ENCODE peak calls at places on chromosomes 3 and 15, in ten cellular contexts. V is CD8-positive, alpha-beta T cell; Z is left ventricle myocardium inferior; K is choroid plexus epithelial cell; W is HCT116; G is fibroblast of mammary gland; N is progenitor cell of endocrine pancreas; U is osteocyte; J is A549; R is foreskin keratinocyte. E is an unnamed sample.

GRCh38 chr15:77004189-77004588 is 9.3 kb downstream of the PSTPIP1 start:
- DNase-seq in U (no peak), G (no peak), R (no peak), J (no peak), K (no peak), Z (peak), W (no peak), V (no peak), N (no peak), E (no peak)

GRCh38 chr3:27585429-27585828 is 101.2 kb upstream of the SLC4A7 start:
- DNase-seq in N (no peak), R (peak), V (no peak), J (no peak), G (no peak), W (no peak), K (no peak), Z (no peak), U (no peak), E (no peak)

GRCh38 chr3:168266335-168266734 is 170.6 kb upstream of the GOLIM4 start:
- DNase-seq in R (no peak), U (no peak), Z (no peak), V (no peak), W (no peak), K (no peak), N (no peak), J (no peak), G (no peak), E (no peak)

GRCh38 chr3:7585052-7585451 is 724.1 kb downstream of the GRM7 start:
- DNase-seq in W (no peak), V (no peak), Z (no peak), J (no peak), N (no peak), G (no peak), K (no peak), U (no peak), R (no peak), E (no peak)

GRCh38 chr15:80773122-80773551 is 6.0 kb upstream of the CEMIP start:
- DNase-seq in U (no peak), W (no peak), R (no peak), Z (no peak), G (peak), N (no peak), J (no peak), V (no peak), K (peak), E (no peak)

GRCh38 chr3:21094686-21095085 is 656.3 kb downstream of the ZNF385D start:
- DNase-seq in N (no peak), G (no peak), V (no peak), J (no peak), W (no peak), Z (no peak), U (no peak), K (no peak), R (no peak), E (no peak)

GRCh38 chr15:92580021-92580420 is 75.6 kb downstream of the FAM174B start:
- DNase-seq in K (no peak), V (no peak), J (no peak), N (no peak), W (no peak), R (no peak), Z (no peak), G (no peak), U (no peak), E (no peak)

GRCh38 chr15:96070636-96071035 is 259.9 kb upstream of the NR2F2 start:
- DNase-seq in R (no peak), J (peak), K (peak), G (no peak), W (no peak), V (no peak), U (no peak), Z (no peak), N (no peak), E (no peak)

GRCh38 chr3:45819543-45819942 is 22.4 kb downstream of the LZTFL1 start:
- DNase-seq in K (peak), Z (no peak), J (no peak), W (no peak), G (peak), N (no peak), U (no peak), V (no peak), R (no peak), E (no peak)

GRCh38 chr3:127485396-127486170 is 105.0 kb downstream of the TPRA1 start:
- DNase-seq in Z (no peak), U (peak), G (no peak), V (no peak), W (no peak), J (no peak), R (no peak), N (peak), K (no peak), E (no peak)

GRCh38 chr15:74305687-74306086 is 61.8 kb downstream of the CYP11A1 start:
- DNase-seq in K (no peak), V (no peak), R (no peak), Z (no peak), W (no peak), N (no peak), U (no peak), J (no peak), G (no peak), E (no peak)

GRCh38 chr15:39266882-39267281 is 314.0 kb upstream of the THBS1 start:
- DNase-seq in R (no peak), V (no peak), Z (no peak), N (no peak), K (no peak), J (no peak), U (no peak), G (no peak), W (no peak), E (no peak)

GRCh38 chr3:76679510-76679909 is 360.4 kb upstream of the ROBO2 start:
- DNase-seq in Z (no peak), N (no peak), K (peak), W (no peak), G (no peak), U (no peak), J (no peak), V (no peak), R (no peak), E (no peak)

GRCh38 chr3:164380156-164380555 is 698.1 kb downstream of the SI start:
- DNase-seq in K (no peak), R (no peak), W (no peak), G (no peak), Z (no peak), N (no peak), U (no peak), J (no peak), V (no peak), E (no peak)

GRCh38 chr3:186514296-186515002 is 29.7 kb downstream of the CRYGS start:
- DNase-seq in U (no peak), G (no peak), R (peak), W (peak), Z (no peak), V (no peak), J (peak), N (no peak), K (peak), E (no peak)

GRCh38 chr15:30791239-30791638 is 112.5 kb upstream of the FAN1 start:
- DNase-seq in R (no peak), Z (no peak), W (no peak), G (peak), N (no peak), V (no peak), U (no peak), K (no peak), J (peak), E (no peak)

GRCh38 chr15:41013698-41014414 is 60.6 kb downstream of the CHAC1 start:
- DNase-seq in Z (no peak), R (no peak), U (no peak), W (no peak), N (no peak), K (peak), G (peak), J (no peak), V (no peak), E (no peak)

GRCh38 chr3:101939391-101939790 is 90.1 kb downstream of the NFKBIZ start:
- DNase-seq in K (peak), W (no peak), Z (no peak), V (no peak), J (no peak), N (no peak), R (no peak), G (no peak), U (no peak), E (no peak)

GRCh38 chr15:52115598-52116427 is 3.2 kb upstream of the BCL2L10 start:
- DNase-seq in J (no peak), R (no peak), U (no peak), V (no peak), N (no peak), W (no peak), G (no peak), Z (no peak), K (no peak), E (no peak)

GRCh38 chr3:107855710-107856109 is 235.1 kb downstream of the CD47 start:
- DNase-seq in Z (no peak), G (peak), U (no peak), W (peak), K (peak), J (peak), R (peak), N (no peak), V (no peak), E (no peak)

GRCh38 chr3:21486381-21486935 is 264.6 kb downstream of the ZNF385D start:
- DNase-seq in V (no peak), R (no peak), G (peak), W (no peak), U (no peak), Z (no peak), J (no peak), K (no peak), N (no peak), E (no peak)

GRCh38 chr3:110530902-110531301 is 540.7 kb upstream of the NECTIN3 start:
- DNase-seq in N (no peak), K (peak), W (no peak), J (no peak), R (no peak), V (no peak), Z (no peak), G (no peak), U (no peak), E (no peak)

GRCh38 chr3:133401374-133402135 is 1.7 kb downstream of the BFSP2 start:
- DNase-seq in U (no peak), K (peak), V (no peak), R (no peak), W (no peak), J (no peak), N (no peak), G (peak), Z (peak), E (no peak)

GRCh38 chr3:55735976-55736375 is 248.9 kb upstream of the WNT5A start:
- DNase-seq in W (no peak), J (no peak), G (peak), U (no peak), K (no peak), R (no peak), V (no peak), Z (no peak), N (no peak), E (no peak)

GRCh38 chr3:166785851-166786250 is 594.2 kb downstream of the ZBBX start:
- DNase-seq in U (no peak), V (no peak), N (no peak), R (peak), K (peak), G (no peak), W (no peak), J (no peak), Z (no peak), E (no peak)

GRCh38 chr3:132071043-132071442 is 36.2 kb upstream of the CPNE4 start:
- DNase-seq in V (no peak), J (no peak), N (no peak), Z (no peak), K (peak), U (no peak), G (no peak), W (no peak), R (no peak), E (no peak)

GRCh38 chr15:93759626-93760025 is 471.7 kb upstream of the MCTP2 start:
- DNase-seq in G (no peak), U (no peak), K (no peak), J (no peak), R (peak), N (no peak), W (no peak), Z (no peak), V (no peak), E (no peak)

GRCh38 chr3:188298585-188298984 is 144.6 kb downstream of the LPP start:
- DNase-seq in G (no peak), V (no peak), U (no peak), Z (no peak), W (no peak), J (no peak), R (no peak), K (no peak), N (no peak), E (no peak)

GRCh38 chr15:57340673-57341259 is 35.5 kb upstream of the CGNL1 start:
- DNase-seq in G (peak), W (peak), J (peak), V (peak), Z (no peak), R (peak), N (peak), U (no peak), K (peak), E (peak)

GRCh38 chr3:42705039-42705767 is 2.6 kb upstream of the HHATL start:
- DNase-seq in U (peak), W (no peak), R (no peak), G (no peak), N (peak), K (no peak), V (no peak), J (no peak), Z (no peak), E (no peak)

GRCh38 chr3:61530355-61530754 is 31.0 kb upstream of the PTPRG start:
- DNase-seq in J (peak), R (peak), W (peak), G (peak), N (no peak), Z (no peak), K (peak), U (no peak), V (no peak), E (no peak)

GRCh38 chr3:194738254-194739093 is 52.8 kb downstream of the FAM43A start:
- DNase-seq in K (no peak), U (no peak), J (no peak), V (no peak), R (no peak), W (peak), N (no peak), Z (peak), G (peak), E (no peak)

GRCh38 chr3:185280572-185281365 is 26.9 kb upstream of the EHHADH start:
- DNase-seq in Z (no peak), K (peak), J (peak), U (no peak), G (peak), V (no peak), R (peak), N (no peak), W (peak), E (no peak)

GRCh38 chr3:66858656-66859381 is 139.3 kb upstream of the KBTBD8 start:
- DNase-seq in K (no peak), V (no peak), J (no peak), N (no peak), G (no peak), Z (no peak), U (no peak), R (no peak), W (no peak), E (peak)
- TF ChIP-seq CTCF in K (peak), V (no peak), J (no peak), N (peak), G (no peak), Z (no peak), U (peak), R (peak), W (no peak), E (peak)

DNA sequence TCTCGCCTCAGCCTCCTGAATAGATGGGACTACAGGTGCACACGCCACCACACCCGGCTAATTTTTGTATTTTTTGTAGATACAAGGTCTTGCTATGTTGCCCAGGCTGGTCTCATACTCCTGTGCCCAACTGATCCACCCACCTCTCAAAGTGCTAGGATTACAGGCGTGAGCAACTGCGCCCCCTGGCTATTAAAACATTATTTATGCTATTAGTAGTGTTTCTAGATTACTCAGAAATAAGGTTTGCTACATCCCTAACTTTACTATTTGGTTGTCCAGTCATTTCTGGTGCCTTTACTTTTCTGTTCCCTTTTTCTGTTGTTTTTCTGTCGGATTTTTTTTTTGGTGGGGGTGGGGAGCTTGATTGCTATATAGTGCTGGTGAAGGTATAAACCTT is 393.6 kb upstream of the TPM1 start:
- DNase-seq in W (peak), V (no peak), R (peak), K (peak), N (no peak), J (peak), U (no peak), G (peak), Z (no peak), E (no peak)
- TF ChIP-seq CTCF in W (peak), V (no peak), R (peak), K (peak), N (no peak), J (peak), U (peak), G (peak), Z (peak), E (peak)

DNA sequence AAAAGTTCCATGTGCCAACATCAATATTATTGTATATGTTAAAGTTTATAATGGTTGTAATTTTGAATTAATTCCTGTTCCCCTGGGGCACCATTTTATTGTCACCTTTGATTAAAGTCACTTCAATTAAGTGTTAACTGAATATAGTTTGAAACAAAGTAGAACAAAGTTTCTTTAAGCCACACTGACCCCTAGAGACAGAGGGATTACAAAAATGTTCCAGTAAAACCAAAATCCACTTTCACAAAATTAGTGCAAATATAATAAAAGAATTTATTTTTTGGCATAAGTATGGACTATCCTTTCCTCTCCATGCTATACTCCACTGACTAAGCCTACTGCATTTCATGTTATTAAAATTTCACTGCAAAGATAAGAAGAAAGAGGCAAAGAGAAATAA is 123.9 kb downstream of the ZMAT3 start:
- DNase-seq in K (peak), R (no peak), W (no peak), Z (no peak), G (no peak), U (no peak), J (no peak), V (no peak), N (no peak), E (no peak)
- TF ChIP-seq CTCF in K (no peak), R (peak), W (peak), Z (peak), G (no peak), U (peak), J (no peak), V (no peak), N (peak), E (no peak)

GRCh38 chr3:97278506-97278905 is 464.1 kb downstream of the EPHA6 start:
- DNase-seq in J (no peak), N (no peak), Z (no peak), K (no peak), U (no peak), V (no peak), G (no peak), R (peak), W (no peak), E (no peak)
- TF ChIP-seq CTCF in J (no peak), N (peak), Z (no peak), K (no peak), U (no peak), V (no peak), G (no peak), R (no peak), W (no peak), E (no peak)